ENCODE peak calls at places on chromosomes 12 and 14, in seven cellular contexts. R is HCT116, B is H1, N is GM12878, D is HepG2, L is K562, Z is SK-N-SH. J is an unnamed sample.

GRCh38 chr14:100573009-100573756 is 14.0 kb downstream of the BEGAIN start:
- DNase-seq in R (no peak), D (no peak), N (no peak), Z (peak), B (no peak), L (no peak), J (no peak)

GRCh38 chr14:68599896-68600620 is 192.8 kb downstream of the ZFP36L1 start:
- DNase-seq in B (no peak), L (no peak), D (no peak), N (no peak), R (no peak), Z (no peak), J (no peak)

GRCh38 chr14:34781242-34781641 is 66.8 kb upstream of the CFL2 start:
- DNase-seq in N (peak), D (no peak), R (no peak), Z (no peak), L (no peak), B (no peak), J (no peak)

GRCh38 chr12:132325733-132326130 is 3.7 kb downstream of the GALNT9 start:
- DNase-seq in L (no peak), Z (no peak), R (no peak), N (no peak), D (no peak), B (no peak), J (no peak)

GRCh38 chr12:113271853-113272561 is 50.7 kb downstream of the TPCN1 start:
- DNase-seq in R (no peak), L (peak), N (no peak), B (no peak), Z (peak), D (peak), J (no peak)

GRCh38 chr12:80861636-80862378 is 75.9 kb downstream of the LIN7A start:
- DNase-seq in B (no peak), R (no peak), D (no peak), L (no peak), N (no peak), Z (no peak), J (no peak)

GRCh38 chr12:15962760-15963159 is 51.6 kb downstream of the DERA start:
- DNase-seq in B (no peak), D (no peak), R (no peak), Z (no peak), N (no peak), L (no peak), J (no peak)

GRCh38 chr12:104903648-104904423 is 54.3 kb downstream of the SLC41A2 start:
- DNase-seq in L (no peak), D (peak), B (no peak), Z (no peak), R (no peak), N (no peak), J (no peak)

GRCh38 chr12:63387736-63388135 is 236.7 kb upstream of the AVPR1A start:
- DNase-seq in B (no peak), Z (no peak), D (no peak), N (no peak), L (no peak), R (no peak), J (no peak)

GRCh38 chr14:74917646-74918081 is 5.4 kb downstream of the RPS6KL1 start:
- DNase-seq in B (no peak), L (no peak), D (no peak), N (no peak), R (no peak), Z (no peak), J (no peak)

GRCh38 chr12:3032770-3033537 is 44.2 kb upstream of the TSPAN9 start:
- DNase-seq in D (no peak), B (no peak), Z (no peak), R (no peak), L (no peak), N (no peak), J (no peak)

GRCh38 chr14:96069421-96069820 is 30.3 kb downstream of the C14orf132 start:
- DNase-seq in D (no peak), R (no peak), Z (no peak), N (no peak), B (no peak), L (no peak), J (no peak)

GRCh38 chr12:92585106-92585775 is 117.5 kb upstream of the PLEKHG7 start:
- DNase-seq in B (no peak), L (no peak), D (no peak), N (no peak), R (no peak), Z (no peak), J (no peak)

GRCh38 chr14:72060917-72061316 is 128.7 kb downstream of the RGS6 start:
- DNase-seq in B (no peak), D (no peak), L (no peak), N (no peak), Z (no peak), R (no peak), J (no peak)

GRCh38 chr12:132202929-132203721 is 58.9 kb downstream of the NOC4L start:
- DNase-seq in N (no peak), Z (no peak), B (no peak), L (no peak), R (no peak), D (no peak), J (no peak)

GRCh38 chr14:100842799-100843198 is 16.9 kb downstream of the MEG3 start:
- DNase-seq in D (no peak), B (no peak), L (no peak), N (no peak), R (no peak), Z (no peak), J (no peak)

GRCh38 chr14:99260116-99260515 is 11.9 kb downstream of the BCL11B start:
- DNase-seq in L (no peak), R (no peak), Z (no peak), D (no peak), B (no peak), N (no peak), J (no peak)

GRCh38 chr14:60199321-60199720 is 34.1 kb upstream of the DHRS7 start:
- DNase-seq in N (no peak), B (no peak), L (no peak), D (no peak), R (no peak), Z (no peak), J (no peak)

GRCh38 chr12:6363330-6364036 is 11.9 kb downstream of the SCNN1A start:
- DNase-seq in L (peak), D (peak), N (no peak), R (no peak), Z (peak), B (no peak), J (peak)

GRCh38 chr12:45756666-45757065 is 27.2 kb downstream of the ARID2 start:
- DNase-seq in N (no peak), D (no peak), L (no peak), Z (no peak), B (no peak), R (no peak), J (no peak)

GRCh38 chr12:101414533-101415119 is 7.1 kb upstream of the ARL1 start:
- DNase-seq in B (no peak), Z (peak), N (peak), R (peak), D (peak), L (peak), J (peak)

GRCh38 chr14:52821805-52822250 is 30.4 kb upstream of the GNPNAT1 start:
- DNase-seq in D (peak), R (no peak), Z (no peak), L (no peak), N (no peak), B (no peak), J (peak)

GRCh38 chr12:102883204-102883799 is 33.7 kb downstream of the PAH start:
- DNase-seq in D (peak), N (no peak), B (peak), L (peak), R (peak), Z (peak), J (peak)

DNA sequence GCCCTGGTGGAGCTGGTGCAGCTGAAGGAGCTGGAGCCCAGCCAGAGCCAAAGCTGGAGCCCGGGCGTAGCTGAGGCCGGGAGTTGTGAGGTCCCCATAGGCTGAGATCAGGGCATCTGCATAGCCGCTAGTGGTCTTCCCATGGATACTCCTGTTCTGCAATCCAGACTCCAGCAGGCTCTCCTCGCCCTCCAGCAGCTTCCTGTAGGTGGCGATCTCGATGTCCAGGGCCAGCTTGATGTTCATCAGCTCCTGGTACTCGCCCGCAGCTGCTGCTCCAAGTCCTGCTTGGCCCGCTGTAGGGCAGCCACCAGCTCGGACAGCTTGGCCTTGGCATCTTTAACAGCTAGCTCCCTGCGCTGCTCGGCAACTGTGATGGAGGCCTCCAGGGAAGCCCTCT is 966.1 kb downstream of the FSCB start:
- DNase-seq in R (no peak), N (no peak), L (no peak), Z (peak), B (peak), D (peak), J (no peak)
- TF ChIP-seq JUND in R (no peak), N (no peak), L (no peak), Z (no peak), B (no peak), D (no peak), J (no peak)

GRCh38 chr14:102902086-102902485 is 20.4 kb upstream of the AMN start:
- DNase-seq in N (no peak), B (no peak), Z (peak), R (no peak), D (no peak), L (no peak), J (no peak)

GRCh38 chr14:102900631-102901571 is 21.6 kb upstream of the AMN start:
- DNase-seq in R (no peak), N (no peak), L (no peak), B (no peak), Z (peak), D (no peak), J (no peak)

GRCh38 chr14:102903248-102903888 is 19.1 kb upstream of the AMN start:
- DNase-seq in N (no peak), R (no peak), B (no peak), L (no peak), Z (peak), D (no peak), J (no peak)

GRCh38 chr14:102902523-102903247 is 19.8 kb upstream of the AMN start:
- DNase-seq in D (no peak), N (no peak), R (no peak), B (no peak), L (no peak), Z (peak), J (no peak)

DNA sequence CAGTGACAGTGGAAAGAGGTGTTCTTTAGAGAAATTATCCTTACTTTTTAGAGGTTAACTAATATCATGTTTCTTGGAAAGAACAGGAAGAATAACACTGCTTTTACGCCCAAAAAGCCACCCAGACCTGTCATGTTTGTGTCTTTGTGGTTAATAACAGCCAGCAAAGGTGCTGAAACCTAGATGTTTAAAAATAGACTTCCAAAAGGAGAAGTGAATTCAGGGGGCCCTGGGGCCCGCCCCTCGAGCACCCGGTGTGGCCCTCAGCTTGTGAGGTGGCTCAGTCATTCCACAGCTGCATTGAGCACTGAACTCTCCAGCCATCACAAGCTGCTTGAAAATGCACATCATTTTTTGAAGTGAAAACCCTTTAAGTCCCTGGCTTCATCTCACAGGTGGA is 20.8 kb upstream of the AMN start:
- DNase-seq in R (no peak), Z (no peak), D (no peak), N (peak), B (no peak), L (no peak), J (no peak)
- TF ChIP-seq JUND in R (no peak), Z (no peak), D (no peak), N (no peak), B (no peak), L (no peak), J (no peak)

GRCh38 chr14:26204954-26205479 is 392.8 kb downstream of the NOVA1 start:
- DNase-seq in D (no peak), L (no peak), R (no peak), Z (peak), B (no peak), N (no peak), J (no peak)
- TF ChIP-seq JUND in D (no peak), L (no peak), R (no peak), Z (no peak), B (no peak), N (no peak), J (no peak)

GRCh38 chr12:87676726-87677125 is 352.5 kb downstream of the C12orf50 start:
- DNase-seq in Z (no peak), L (no peak), B (no peak), N (no peak), D (no peak), R (no peak), J (no peak)
- TF ChIP-seq JUND in Z (no peak), L (no peak), B (no peak), N (no peak), D (no peak), R (no peak), J (no peak)

DNA sequence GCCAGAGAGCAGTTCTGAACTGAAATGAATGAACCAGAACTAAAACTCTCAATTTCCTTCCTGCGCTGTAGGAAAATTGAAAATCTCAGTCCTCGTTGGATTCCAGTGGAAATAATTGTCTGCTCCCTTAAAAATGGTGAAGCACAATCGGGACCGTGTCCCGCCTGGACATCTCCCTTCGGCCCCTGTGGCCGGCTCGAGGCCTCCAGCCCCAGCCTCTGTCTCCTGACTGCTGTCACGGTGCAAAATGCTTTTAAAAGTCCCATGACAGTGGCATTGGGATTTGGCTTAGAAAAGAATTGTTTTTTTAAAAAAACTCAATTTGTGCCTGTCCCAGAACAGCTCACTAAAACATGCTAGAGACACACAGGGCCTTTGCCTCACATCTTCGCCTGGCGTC is 142.5 kb downstream of the ZNF664 start:
- DNase-seq in B (no peak), L (no peak), Z (no peak), D (no peak), R (no peak), N (no peak), J (no peak)
- TF ChIP-seq JUND in B (no peak), L (no peak), Z (no peak), D (no peak), R (no peak), N (no peak), J (no peak)

GRCh38 chr14:29111554-29111953 is 345.0 kb downstream of the FOXG1 start:
- DNase-seq in Z (no peak), D (no peak), R (no peak), N (no peak), B (no peak), L (no peak), J (no peak)
- TF ChIP-seq JUND in Z (no peak), D (no peak), R (no peak), N (no peak), B (no peak), L (no peak), J (peak)

DNA sequence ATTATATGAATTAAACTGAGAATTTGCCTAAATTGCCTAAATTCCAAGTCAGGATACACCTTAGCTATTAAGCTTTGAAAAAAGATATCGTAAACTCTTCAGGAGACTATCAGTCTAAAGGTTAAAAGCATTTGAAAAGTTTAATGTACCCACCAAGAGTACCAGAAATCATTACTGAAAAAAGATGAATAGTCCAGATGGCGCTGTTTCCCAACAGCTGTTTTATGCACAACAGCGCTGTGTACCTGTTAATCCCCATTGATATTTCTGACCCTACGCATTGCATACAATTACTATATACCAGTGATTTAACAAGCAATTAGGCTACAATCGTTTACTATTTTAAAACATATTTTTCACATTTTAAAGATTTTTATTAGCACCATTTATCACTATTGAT is 185.0 kb downstream of the PLCZ1 start:
- DNase-seq in R (no peak), L (no peak), Z (peak), N (no peak), B (no peak), D (no peak), J (no peak)
- TF ChIP-seq JUND in R (no peak), L (no peak), Z (no peak), N (no peak), B (no peak), D (no peak), J (no peak)